ENCODE peak calls at places on chromosome 7, in four cellular contexts. A, M, E and L are unnamed samples.
A peak's percentile ranks its signal among the peaks of the same experiment; 100 is the strongest.

GRCh38 chr7:92044940-92045339 is 89.3 kb downstream of the CYP51A1 start:
- DNase-seq in A (no peak), M (no peak), E (no peak), L (no peak)

GRCh38 chr7:80916770-80917681 is 1.8 kb downstream of the SEMA3C start:
- DNase-seq in A (peak; percentile 77), M (peak; percentile 43), E (no peak), L (no peak)

GRCh38 chr7:91557789-91558396 is 293.7 kb downstream of the FZD1 start:
- DNase-seq in A (peak; percentile 92), M (peak; percentile 94), E (peak; percentile 2), L (peak; percentile 95)

GRCh38 chr7:157337316-157338149 is 729 bp downstream of the DNAJB6 start:
- DNase-seq in A (peak; percentile 50), M (no peak), E (peak; percentile 77), L (no peak)

GRCh38 chr7:93231264-93231663 is 902 bp upstream of the VPS50 start:
- DNase-seq in A (no peak), M (no peak), E (no peak), L (no peak)

GRCh38 chr7:83036721-83037380 is 125.8 kb downstream of the PCLO start:
- DNase-seq in A (no peak), M (no peak), E (no peak), L (no peak)

GRCh38 chr7:152052772-152053171 is 27.3 kb downstream of the GALNT11 start:
- DNase-seq in A (no peak), M (no peak), E (no peak), L (no peak)

GRCh38 chr7:79293655-79294142 is 159.8 kb downstream of the MAGI2 start:
- DNase-seq in A (peak; percentile 85), M (no peak), E (no peak), L (no peak)

GRCh38 chr7:44963526-44964290 is 15.1 kb downstream of the MYO1G start:
- DNase-seq in A (no peak), M (no peak), E (no peak), L (no peak)

GRCh38 chr7:81721428-81721827 is 48.4 kb downstream of the HGF start:
- DNase-seq in A (no peak), M (no peak), E (no peak), L (no peak)

GRCh38 chr7:156015237-156016020 is 203.2 kb upstream of the SHH start:
- DNase-seq in A (no peak), M (no peak), E (no peak), L (no peak)

GRCh38 chr7:111813306-111813705 is 251.0 kb upstream of the IMMP2L start:
- DNase-seq in A (no peak), M (no peak), E (no peak), L (no peak)

GRCh38 chr7:110568388-110568787 is 522.5 kb upstream of the LRRN3 start:
- DNase-seq in A (no peak), M (no peak), E (no peak), L (no peak)

GRCh38 chr7:135833642-135834041 is 85.0 kb upstream of the FAM180A start:
- DNase-seq in A (no peak), M (no peak), E (no peak), L (no peak)

GRCh38 chr7:74262639-74263398 is 8.6 kb upstream of the RFC2 start:
- DNase-seq in A (no peak), M (no peak), E (no peak), L (no peak)

GRCh38 chr7:137084607-137085380 is 216.3 kb downstream of the CHRM2 start:
- DNase-seq in A (no peak), M (no peak), E (no peak), L (no peak)

GRCh38 chr7:99827040-99827778 is 604 bp upstream of the CYP3A43 start:
- DNase-seq in A (no peak), M (no peak), E (no peak), L (no peak)

GRCh38 chr7:134201569-134202261 is 74.6 kb downstream of the LRGUK start:
- DNase-seq in A (no peak), M (no peak), E (no peak), L (no peak)

DNA sequence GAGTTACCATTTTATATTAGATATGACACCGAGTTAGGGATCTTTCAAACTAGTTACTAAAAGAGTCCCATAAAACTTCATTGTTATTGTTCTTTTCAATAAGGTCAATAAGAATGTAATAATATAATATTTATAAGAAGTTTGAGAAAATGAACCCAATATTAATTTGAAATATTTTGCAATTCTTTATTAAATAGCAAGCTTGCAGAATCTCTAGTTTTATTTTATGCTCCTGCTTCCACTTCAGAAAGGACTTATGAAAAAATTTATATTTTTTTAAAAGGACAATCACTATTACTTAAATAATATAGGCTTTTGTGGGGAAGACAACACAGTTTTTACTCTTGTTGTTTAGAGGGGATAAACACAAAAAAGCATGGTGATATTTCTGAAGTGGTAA is 47.9 kb downstream of the LUC7L2 start:
- DNase-seq in A (no peak), M (no peak), E (no peak), L (no peak)
- TF ChIP-seq CTCF in A (no peak), M (no peak), E (no peak), L (no peak)

GRCh38 chr7:2518101-2518500 is 1.5 kb upstream of the LFNG start:
- DNase-seq in A (no peak), M (no peak), E (no peak), L (no peak)
- H3K4me3 ChIP-seq in A (peak overlapping the region; percentile 9), M (no peak overlapping the region), E (no peak overlapping the region), L (no peak overlapping the region)

GRCh38 chr7:70408891-70409290 is 723.1 kb upstream of the GALNT17 start:
- DNase-seq in A (no peak), M (no peak), E (no peak), L (no peak)
- TF ChIP-seq CTCF in A (no peak), M (no peak), E (no peak), L (no peak)

GRCh38 chr7:145989469-145989868 is 127.1 kb upstream of the CNTNAP2 start:
- DNase-seq in A (no peak), M (no peak), E (no peak), L (no peak)

DNA sequence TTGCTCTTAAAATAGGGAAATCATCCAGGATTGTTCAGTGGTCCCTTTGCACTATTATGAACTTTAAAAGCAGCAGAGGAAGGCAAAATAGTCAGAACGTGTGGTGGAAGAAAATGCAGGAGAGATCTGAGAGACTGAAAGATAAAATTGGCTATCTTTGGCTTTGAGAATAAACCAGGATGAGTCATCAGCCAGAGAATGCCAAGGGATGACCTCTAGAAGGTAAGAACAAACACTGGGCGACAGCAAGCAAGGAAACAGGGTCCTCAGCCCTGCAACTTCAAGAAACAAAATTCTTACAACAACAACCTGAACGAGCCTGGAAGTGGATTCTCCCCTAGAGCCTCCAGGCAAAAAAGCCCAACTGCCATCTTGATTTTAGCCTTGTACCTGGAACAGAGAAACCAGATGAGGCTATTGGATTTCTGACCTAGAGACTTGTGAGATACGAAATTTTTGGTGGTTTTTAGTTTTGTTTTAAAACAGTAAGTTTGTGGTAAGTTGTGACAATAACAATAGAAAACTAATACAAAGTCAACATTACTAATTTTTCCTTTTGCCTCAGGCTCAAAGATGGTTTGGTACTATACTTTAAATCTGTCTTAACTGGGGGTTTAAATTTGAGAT is 130.2 kb upstream of the CNTNAP2 start:
- DNase-seq in A (peak; percentile 7), M (no peak), E (no peak), L (no peak)
- H3K4me3 ChIP-seq in A (no peak overlapping the region), M (no peak overlapping the region), E (no peak overlapping the region), L (no peak overlapping the region)

GRCh38 chr7:144454256-144455039 is 51.0 kb upstream of the NOBOX start:
- DNase-seq in A (no peak), M (no peak), E (no peak), L (no peak)
- TF ChIP-seq CTCF in A (peak; percentile 38), M (peak; percentile 25), E (peak; percentile 51), L (no peak)